ENCODE peak calls at places on chromosomes 4 and X, in six cellular contexts. R is spleen, G is neuronal stem cell, D is SJCRH30, N is aorta, E is IMR-90. M is an unnamed sample.

GRCh38 chr4:41573458-41574129 is 35.6 kb downstream of the LIMCH1 start:
- DNase-seq in R (no peak), G (no peak), D (no peak), N (no peak), E (no peak), M (no peak)

GRCh38 chr4:78721739-78722138 is 54.4 kb upstream of the BMP2K start:
- DNase-seq in R (no peak), G (no peak), D (no peak), N (no peak), E (no peak), M (no peak)

GRCh38 chr4:122334828-122335227 is 44.0 kb upstream of the ADAD1 start:
- DNase-seq in R (no peak), G (no peak), D (no peak), N (no peak), E (no peak), M (no peak)

GRCh38 chrX:1035206-1035605 is 177.2 kb downstream of the CRLF2 start:
- DNase-seq in R (peak), G (no peak), D (no peak), N (no peak), E (no peak), M (no peak)

GRCh38 chr4:7769308-7769841 is 170.3 kb downstream of the AFAP1 start:
- DNase-seq in R (no peak), G (no peak), D (no peak), N (no peak), E (no peak), M (no peak)

GRCh38 chr4:26566027-26566578 is 17.8 kb upstream of the TBC1D19 start:
- DNase-seq in R (no peak), G (no peak), D (no peak), N (no peak), E (no peak), M (no peak)

GRCh38 chrX:79195027-79195426 is 50.5 kb downstream of the GPR174 start:
- DNase-seq in R (no peak), G (no peak), D (no peak), N (no peak), E (no peak), M (no peak)

GRCh38 chr4:566035-566434 is 10.1 kb downstream of the TMEM271 start:
- DNase-seq in R (no peak), G (no peak), D (no peak), N (no peak), E (no peak), M (no peak)

GRCh38 chrX:41542151-41542935 is 95.2 kb downstream of the NYX start:
- DNase-seq in R (no peak), G (no peak), D (no peak), N (no peak), E (peak), M (no peak)

GRCh38 chr4:1618438-1618837 is 65.7 kb downstream of the FAM53A start:
- DNase-seq in R (peak), G (no peak), D (no peak), N (no peak), E (no peak), M (no peak)

GRCh38 chr4:81425087-81425486 is 46.6 kb downstream of the RASGEF1B start:
- DNase-seq in R (no peak), G (no peak), D (no peak), N (no peak), E (no peak), M (no peak)

GRCh38 chr4:174749091-174749490 is 80.0 kb downstream of the GLRA3 start:
- DNase-seq in R (no peak), G (no peak), D (no peak), N (no peak), E (no peak), M (no peak)

GRCh38 chr4:20086768-20087167 is 164.9 kb upstream of the SLIT2 start:
- DNase-seq in R (no peak), G (no peak), D (no peak), N (no peak), E (no peak), M (no peak)

DNA sequence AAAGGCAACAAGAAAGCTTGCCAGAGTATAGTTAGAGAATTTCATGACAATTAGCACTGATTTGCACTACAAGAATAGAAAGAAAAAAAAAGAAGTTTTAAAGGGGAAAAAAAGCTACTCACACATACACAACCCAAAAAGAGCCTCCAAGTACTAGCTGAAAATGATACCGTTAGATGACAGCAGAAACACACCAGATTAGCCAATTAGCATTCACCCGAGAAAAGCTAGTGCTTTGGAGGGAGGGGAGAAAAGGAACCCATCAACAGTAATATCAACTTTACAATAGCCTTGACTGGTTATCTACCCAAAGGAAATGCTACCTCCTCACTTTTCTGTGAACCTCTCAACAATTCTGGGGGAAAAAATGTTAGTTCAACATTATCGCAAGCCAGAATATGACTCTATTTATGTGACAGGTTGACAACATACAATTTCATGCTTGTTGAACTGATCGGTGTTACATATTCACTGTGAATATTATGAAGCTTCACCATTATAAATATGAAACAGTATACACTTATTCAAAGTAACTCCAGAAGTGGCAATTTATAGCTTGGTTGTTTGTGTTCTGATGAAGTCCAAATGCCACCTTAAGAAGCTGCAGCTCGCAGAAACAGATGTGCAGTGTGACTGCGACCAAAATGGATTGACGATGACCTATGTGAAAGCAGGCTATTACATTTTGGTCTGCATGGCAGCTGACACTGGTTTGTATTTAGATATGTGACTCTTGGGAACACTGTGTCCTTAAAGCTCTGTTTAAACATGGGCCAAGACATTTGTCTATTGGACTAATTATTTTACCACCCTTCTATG is 15.9 kb downstream of the PPARGC1A start:
- DNase-seq in R (no peak), G (no peak), D (no peak), N (no peak), E (no peak), M (no peak)
- H3K27ac ChIP-seq in R (no peak), G (no peak), D (no peak), N (no peak), E (no peak), M (no peak)

DNA sequence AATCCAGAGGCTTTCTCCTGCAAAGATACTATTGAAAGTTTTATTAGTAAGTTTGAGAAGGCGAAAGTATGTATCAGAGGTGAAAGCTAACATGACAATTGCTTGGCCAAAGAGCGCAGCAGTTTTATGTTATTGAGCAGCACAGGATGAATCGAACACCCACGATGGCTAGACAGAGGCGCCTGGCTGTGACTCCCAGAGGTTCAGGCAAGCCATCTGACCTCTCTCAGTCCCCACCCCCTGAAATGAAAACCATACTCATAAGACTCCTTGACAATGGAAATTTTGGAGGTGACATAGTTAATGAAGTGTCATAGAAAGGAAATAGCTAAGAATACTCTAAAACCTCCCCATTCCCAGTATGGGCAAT is 70.6 kb downstream of the MGST2 start:
- DNase-seq in R (no peak), G (no peak), D (no peak), N (no peak), E (no peak), M (no peak)
- H3K27ac ChIP-seq in R (no peak), G (no peak), D (no peak), N (no peak), E (no peak), M (no peak)

DNA sequence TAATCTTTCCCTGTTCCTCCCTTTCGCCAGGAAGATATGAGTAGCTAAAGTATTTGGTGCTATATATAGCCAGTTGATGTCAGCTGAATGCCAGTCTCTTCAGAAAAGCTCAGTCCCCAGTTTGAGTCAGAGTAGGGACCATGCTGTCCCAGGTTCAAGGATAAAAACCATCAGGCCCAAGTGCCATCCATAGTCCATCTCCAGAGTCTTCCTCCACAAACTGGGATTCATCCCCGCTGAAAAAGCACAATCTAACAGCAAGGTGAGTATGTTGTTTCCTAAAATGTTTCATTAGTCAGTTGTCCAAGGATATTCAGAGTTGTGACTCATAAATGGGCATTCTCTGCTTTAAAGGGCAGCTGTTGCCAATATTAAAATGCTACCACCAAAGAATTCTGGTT is at the start of gene MYOZ2:
- DNase-seq in R (no peak), G (no peak), D (no peak), N (no peak), E (peak), M (no peak)
- H3K27ac ChIP-seq in R (no peak), G (no peak), D (peak), N (peak), E (no peak), M (no peak)

DNA sequence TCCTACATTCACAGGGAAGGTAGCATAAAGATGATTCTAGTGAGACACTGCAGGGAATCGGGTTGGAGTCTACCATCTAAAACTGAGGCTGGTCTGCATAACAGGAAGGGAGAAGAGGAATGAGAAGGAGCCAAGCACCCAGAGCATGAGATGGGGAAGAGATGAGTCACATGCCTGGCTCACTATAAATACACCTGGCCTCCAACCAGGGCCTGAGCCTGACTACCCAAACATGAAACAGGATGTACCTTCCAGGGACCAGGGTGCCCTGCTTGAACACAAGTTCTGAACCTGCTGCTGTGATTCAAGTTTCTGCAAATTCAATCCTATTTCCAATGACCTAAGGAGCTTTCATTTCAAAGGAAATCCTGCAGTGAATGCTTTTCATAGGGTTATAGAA is 24.9 kb downstream of the CD99L2 start:
- DNase-seq in R (no peak), G (no peak), D (no peak), N (peak), E (peak), M (peak)
- H3K27ac ChIP-seq in R (no peak), G (no peak), D (no peak), N (no peak), E (no peak), M (peak)